ENCODE peak calls at places on chromosomes 4 and X, in ten cellular contexts. One of them, this sample, is unnamed.

GRCh38 chr4:89929425-89930272 is 35.0 kb downstream of the MMRN1 start:
- DNase-seq in HTR-8/SVneo: no peak
- DNase-seq in CD4-positive, CD25-positive, alpha-beta regulatory T cell: peak
- DNase-seq in stimulated activated CD4-positive, alpha-beta T cell treated with anti-CD3 and anti-CD28 coated beads, Interleukin-12 subunit alpha, Interleukin-12 subunit beta, amount 100 ng/mL, for 4 hours: no peak
- DNase-seq in small intestine: no peak
- DNase-seq in iPS-NIHi11: no peak
- DNase-seq in sigmoid colon: no peak
- DNase-seq in GM12865: peak
- DNase-seq in colonic mucosa: no peak
- DNase-seq in BE2C: no peak
- DNase-seq in this sample: no peak

GRCh38 chr4:8395504-8395903 is 45.0 kb downstream of the ACOX3 start:
- DNase-seq in HTR-8/SVneo: no peak
- DNase-seq in CD4-positive, CD25-positive, alpha-beta regulatory T cell: no peak
- DNase-seq in stimulated activated CD4-positive, alpha-beta T cell treated with anti-CD3 and anti-CD28 coated beads, Interleukin-12 subunit alpha, Interleukin-12 subunit beta, amount 100 ng/mL, for 4 hours: no peak
- DNase-seq in small intestine: no peak
- DNase-seq in iPS-NIHi11: no peak
- DNase-seq in sigmoid colon: no peak
- DNase-seq in GM12865: no peak
- DNase-seq in colonic mucosa: no peak
- DNase-seq in BE2C: no peak
- DNase-seq in this sample: no peak

GRCh38 chrX:51853251-51853650 is 40.2 kb upstream of the MAGED1 start:
- DNase-seq in HTR-8/SVneo: no peak
- DNase-seq in CD4-positive, CD25-positive, alpha-beta regulatory T cell: no peak
- DNase-seq in stimulated activated CD4-positive, alpha-beta T cell treated with anti-CD3 and anti-CD28 coated beads, Interleukin-12 subunit alpha, Interleukin-12 subunit beta, amount 100 ng/mL, for 4 hours: no peak
- DNase-seq in small intestine: no peak
- DNase-seq in iPS-NIHi11: peak
- DNase-seq in sigmoid colon: no peak
- DNase-seq in GM12865: no peak
- DNase-seq in colonic mucosa: no peak
- DNase-seq in BE2C: no peak
- DNase-seq in this sample: peak

GRCh38 chr4:29578329-29578728 is 1141.8 kb upstream of the PCDH7 start:
- DNase-seq in HTR-8/SVneo: no peak
- DNase-seq in CD4-positive, CD25-positive, alpha-beta regulatory T cell: no peak
- DNase-seq in stimulated activated CD4-positive, alpha-beta T cell treated with anti-CD3 and anti-CD28 coated beads, Interleukin-12 subunit alpha, Interleukin-12 subunit beta, amount 100 ng/mL, for 4 hours: no peak
- DNase-seq in small intestine: no peak
- DNase-seq in iPS-NIHi11: no peak
- DNase-seq in sigmoid colon: no peak
- DNase-seq in GM12865: no peak
- DNase-seq in colonic mucosa: no peak
- DNase-seq in BE2C: no peak
- DNase-seq in this sample: no peak

GRCh38 chr4:85496933-85497332 is 22.0 kb downstream of the ARHGAP24 start:
- DNase-seq in HTR-8/SVneo: no peak
- DNase-seq in CD4-positive, CD25-positive, alpha-beta regulatory T cell: no peak
- DNase-seq in stimulated activated CD4-positive, alpha-beta T cell treated with anti-CD3 and anti-CD28 coated beads, Interleukin-12 subunit alpha, Interleukin-12 subunit beta, amount 100 ng/mL, for 4 hours: no peak
- DNase-seq in small intestine: no peak
- DNase-seq in iPS-NIHi11: no peak
- DNase-seq in sigmoid colon: no peak
- DNase-seq in GM12865: no peak
- DNase-seq in colonic mucosa: no peak
- DNase-seq in BE2C: no peak
- DNase-seq in this sample: peak

GRCh38 chr4:123941306-123941705 is 544.7 kb downstream of the SPRY1 start:
- DNase-seq in HTR-8/SVneo: no peak
- DNase-seq in CD4-positive, CD25-positive, alpha-beta regulatory T cell: no peak
- DNase-seq in stimulated activated CD4-positive, alpha-beta T cell treated with anti-CD3 and anti-CD28 coated beads, Interleukin-12 subunit alpha, Interleukin-12 subunit beta, amount 100 ng/mL, for 4 hours: no peak
- DNase-seq in small intestine: no peak
- DNase-seq in iPS-NIHi11: no peak
- DNase-seq in sigmoid colon: no peak
- DNase-seq in GM12865: no peak
- DNase-seq in colonic mucosa: no peak
- DNase-seq in BE2C: no peak
- DNase-seq in this sample: peak

GRCh38 chrX:40104649-40105015 is 6.9 kb upstream of the BCOR start:
- DNase-seq in HTR-8/SVneo: no peak
- DNase-seq in CD4-positive, CD25-positive, alpha-beta regulatory T cell: no peak
- DNase-seq in stimulated activated CD4-positive, alpha-beta T cell treated with anti-CD3 and anti-CD28 coated beads, Interleukin-12 subunit alpha, Interleukin-12 subunit beta, amount 100 ng/mL, for 4 hours: no peak
- DNase-seq in small intestine: peak
- DNase-seq in iPS-NIHi11: no peak
- DNase-seq in sigmoid colon: peak
- DNase-seq in GM12865: peak
- DNase-seq in colonic mucosa: peak
- DNase-seq in BE2C: peak
- DNase-seq in this sample: peak

GRCh38 chr4:113645771-113646455 is 115.6 kb downstream of the CAMK2D start:
- DNase-seq in HTR-8/SVneo: peak
- DNase-seq in CD4-positive, CD25-positive, alpha-beta regulatory T cell: no peak
- DNase-seq in stimulated activated CD4-positive, alpha-beta T cell treated with anti-CD3 and anti-CD28 coated beads, Interleukin-12 subunit alpha, Interleukin-12 subunit beta, amount 100 ng/mL, for 4 hours: no peak
- DNase-seq in small intestine: peak
- DNase-seq in iPS-NIHi11: peak
- DNase-seq in sigmoid colon: no peak
- DNase-seq in GM12865: no peak
- DNase-seq in colonic mucosa: peak
- DNase-seq in BE2C: no peak
- DNase-seq in this sample: peak

GRCh38 chr4:107037188-107037587 is 1.1 kb upstream of the DKK2 start:
- DNase-seq in HTR-8/SVneo: no peak
- DNase-seq in CD4-positive, CD25-positive, alpha-beta regulatory T cell: no peak
- DNase-seq in stimulated activated CD4-positive, alpha-beta T cell treated with anti-CD3 and anti-CD28 coated beads, Interleukin-12 subunit alpha, Interleukin-12 subunit beta, amount 100 ng/mL, for 4 hours: no peak
- DNase-seq in small intestine: peak
- DNase-seq in iPS-NIHi11: peak
- DNase-seq in sigmoid colon: peak
- DNase-seq in GM12865: no peak
- DNase-seq in colonic mucosa: peak
- DNase-seq in BE2C: peak
- DNase-seq in this sample: peak

GRCh38 chr4:139735381-139736256 is 70.0 kb downstream of the MGST2 start:
- DNase-seq in HTR-8/SVneo: no peak
- DNase-seq in CD4-positive, CD25-positive, alpha-beta regulatory T cell: no peak
- DNase-seq in stimulated activated CD4-positive, alpha-beta T cell treated with anti-CD3 and anti-CD28 coated beads, Interleukin-12 subunit alpha, Interleukin-12 subunit beta, amount 100 ng/mL, for 4 hours: peak
- DNase-seq in small intestine: no peak
- DNase-seq in iPS-NIHi11: peak
- DNase-seq in sigmoid colon: peak
- DNase-seq in GM12865: no peak
- DNase-seq in colonic mucosa: no peak
- DNase-seq in BE2C: peak
- DNase-seq in this sample: peak

GRCh38 chr4:158122501-158122900 is 50.3 kb downstream of the GASK1B start:
- DNase-seq in HTR-8/SVneo: no peak
- DNase-seq in CD4-positive, CD25-positive, alpha-beta regulatory T cell: no peak
- DNase-seq in stimulated activated CD4-positive, alpha-beta T cell treated with anti-CD3 and anti-CD28 coated beads, Interleukin-12 subunit alpha, Interleukin-12 subunit beta, amount 100 ng/mL, for 4 hours: no peak
- DNase-seq in small intestine: no peak
- DNase-seq in iPS-NIHi11: no peak
- DNase-seq in sigmoid colon: no peak
- DNase-seq in GM12865: no peak
- DNase-seq in colonic mucosa: no peak
- DNase-seq in BE2C: no peak
- DNase-seq in this sample: peak

GRCh38 chr4:53459548-53459947 is 82.1 kb downstream of the FIP1L1 start:
- DNase-seq in HTR-8/SVneo: no peak
- DNase-seq in CD4-positive, CD25-positive, alpha-beta regulatory T cell: no peak
- DNase-seq in stimulated activated CD4-positive, alpha-beta T cell treated with anti-CD3 and anti-CD28 coated beads, Interleukin-12 subunit alpha, Interleukin-12 subunit beta, amount 100 ng/mL, for 4 hours: no peak
- DNase-seq in small intestine: peak
- DNase-seq in iPS-NIHi11: no peak
- DNase-seq in sigmoid colon: no peak
- DNase-seq in GM12865: no peak
- DNase-seq in colonic mucosa: no peak
- DNase-seq in BE2C: no peak
- DNase-seq in this sample: peak

GRCh38 chr4:98711526-98711925 is 53.1 kb upstream of the TSPAN5 start:
- DNase-seq in HTR-8/SVneo: no peak
- DNase-seq in CD4-positive, CD25-positive, alpha-beta regulatory T cell: no peak
- DNase-seq in stimulated activated CD4-positive, alpha-beta T cell treated with anti-CD3 and anti-CD28 coated beads, Interleukin-12 subunit alpha, Interleukin-12 subunit beta, amount 100 ng/mL, for 4 hours: no peak
- DNase-seq in small intestine: no peak
- DNase-seq in iPS-NIHi11: no peak
- DNase-seq in sigmoid colon: no peak
- DNase-seq in GM12865: no peak
- DNase-seq in colonic mucosa: no peak
- DNase-seq in BE2C: no peak
- DNase-seq in this sample: no peak

GRCh38 chr4:122827258-122827887 is 742 bp downstream of the FGF2 start:
- DNase-seq in HTR-8/SVneo: no peak
- DNase-seq in CD4-positive, CD25-positive, alpha-beta regulatory T cell: peak
- DNase-seq in stimulated activated CD4-positive, alpha-beta T cell treated with anti-CD3 and anti-CD28 coated beads, Interleukin-12 subunit alpha, Interleukin-12 subunit beta, amount 100 ng/mL, for 4 hours: peak
- DNase-seq in small intestine: no peak
- DNase-seq in iPS-NIHi11: peak
- DNase-seq in sigmoid colon: peak
- DNase-seq in GM12865: peak
- DNase-seq in colonic mucosa: peak
- DNase-seq in BE2C: peak
- DNase-seq in this sample: peak

GRCh38 chr4:106996490-106996889 is 39.6 kb downstream of the DKK2 start:
- DNase-seq in HTR-8/SVneo: no peak
- DNase-seq in CD4-positive, CD25-positive, alpha-beta regulatory T cell: no peak
- DNase-seq in stimulated activated CD4-positive, alpha-beta T cell treated with anti-CD3 and anti-CD28 coated beads, Interleukin-12 subunit alpha, Interleukin-12 subunit beta, amount 100 ng/mL, for 4 hours: no peak
- DNase-seq in small intestine: no peak
- DNase-seq in iPS-NIHi11: no peak
- DNase-seq in sigmoid colon: no peak
- DNase-seq in GM12865: no peak
- DNase-seq in colonic mucosa: no peak
- DNase-seq in BE2C: no peak
- DNase-seq in this sample: no peak

GRCh38 chr4:148443550-148444295 is 1.5 kb upstream of the NR3C2 start:
- DNase-seq in HTR-8/SVneo: no peak
- DNase-seq in CD4-positive, CD25-positive, alpha-beta regulatory T cell: peak
- DNase-seq in stimulated activated CD4-positive, alpha-beta T cell treated with anti-CD3 and anti-CD28 coated beads, Interleukin-12 subunit alpha, Interleukin-12 subunit beta, amount 100 ng/mL, for 4 hours: peak
- DNase-seq in small intestine: peak
- DNase-seq in iPS-NIHi11: no peak
- DNase-seq in sigmoid colon: peak
- DNase-seq in GM12865: peak
- DNase-seq in colonic mucosa: peak
- DNase-seq in BE2C: peak
- DNase-seq in this sample: no peak

GRCh38 chr4:74400395-74400794 is 35.5 kb downstream of the EREG start:
- DNase-seq in HTR-8/SVneo: no peak
- DNase-seq in CD4-positive, CD25-positive, alpha-beta regulatory T cell: no peak
- DNase-seq in stimulated activated CD4-positive, alpha-beta T cell treated with anti-CD3 and anti-CD28 coated beads, Interleukin-12 subunit alpha, Interleukin-12 subunit beta, amount 100 ng/mL, for 4 hours: no peak
- DNase-seq in small intestine: no peak
- DNase-seq in iPS-NIHi11: no peak
- DNase-seq in sigmoid colon: no peak
- DNase-seq in GM12865: no peak
- DNase-seq in colonic mucosa: no peak
- DNase-seq in BE2C: no peak
- DNase-seq in this sample: no peak

GRCh38 chrX:25001808-25002657 is 13.7 kb downstream of the ARX start:
- DNase-seq in HTR-8/SVneo: no peak
- DNase-seq in CD4-positive, CD25-positive, alpha-beta regulatory T cell: no peak
- DNase-seq in stimulated activated CD4-positive, alpha-beta T cell treated with anti-CD3 and anti-CD28 coated beads, Interleukin-12 subunit alpha, Interleukin-12 subunit beta, amount 100 ng/mL, for 4 hours: no peak
- DNase-seq in small intestine: no peak
- DNase-seq in iPS-NIHi11: no peak
- DNase-seq in sigmoid colon: no peak
- DNase-seq in GM12865: no peak
- DNase-seq in colonic mucosa: no peak
- DNase-seq in BE2C: no peak
- DNase-seq in this sample: no peak

GRCh38 chr4:2937146-2937857 is 25.9 kb downstream of the NOP14 start:
- DNase-seq in HTR-8/SVneo: no peak
- DNase-seq in CD4-positive, CD25-positive, alpha-beta regulatory T cell: no peak
- DNase-seq in stimulated activated CD4-positive, alpha-beta T cell treated with anti-CD3 and anti-CD28 coated beads, Interleukin-12 subunit alpha, Interleukin-12 subunit beta, amount 100 ng/mL, for 4 hours: no peak
- DNase-seq in small intestine: no peak
- DNase-seq in iPS-NIHi11: no peak
- DNase-seq in sigmoid colon: peak
- DNase-seq in GM12865: peak
- DNase-seq in colonic mucosa: no peak
- DNase-seq in BE2C: no peak
- DNase-seq in this sample: no peak

GRCh38 chr4:141654098-141654497 is 17.7 kb downstream of the IL15 start:
- DNase-seq in HTR-8/SVneo: no peak
- DNase-seq in CD4-positive, CD25-positive, alpha-beta regulatory T cell: no peak
- DNase-seq in stimulated activated CD4-positive, alpha-beta T cell treated with anti-CD3 and anti-CD28 coated beads, Interleukin-12 subunit alpha, Interleukin-12 subunit beta, amount 100 ng/mL, for 4 hours: no peak
- DNase-seq in small intestine: peak
- DNase-seq in iPS-NIHi11: peak
- DNase-seq in sigmoid colon: no peak
- DNase-seq in GM12865: no peak
- DNase-seq in colonic mucosa: peak
- DNase-seq in BE2C: peak
- DNase-seq in this sample: peak

GRCh38 chr4:157983300-157983699 is 189.5 kb downstream of the GASK1B start:
- DNase-seq in HTR-8/SVneo: no peak
- DNase-seq in CD4-positive, CD25-positive, alpha-beta regulatory T cell: no peak
- DNase-seq in stimulated activated CD4-positive, alpha-beta T cell treated with anti-CD3 and anti-CD28 coated beads, Interleukin-12 subunit alpha, Interleukin-12 subunit beta, amount 100 ng/mL, for 4 hours: no peak
- DNase-seq in small intestine: no peak
- DNase-seq in iPS-NIHi11: no peak
- DNase-seq in sigmoid colon: no peak
- DNase-seq in GM12865: no peak
- DNase-seq in colonic mucosa: no peak
- DNase-seq in BE2C: no peak
- DNase-seq in this sample: no peak